ENCODE peak calls at places on chromosome 5, in five cellular contexts. T is SJSA1, U is WERI-Rb-1, P is thoracic aorta, B is mesendoderm. V is an unnamed sample.

GRCh38 chr5:159096555-159097460 is 2.9 kb downstream of the EBF1 start:
- DNase-seq in T (no peak), U (no peak), P (no peak), B (peak; percentile 47), V (no peak)

GRCh38 chr5:149024477-149024876 is 38.4 kb downstream of the SH3TC2 start:
- DNase-seq in T (no peak), U (no peak), P (no peak), B (no peak), V (no peak)

GRCh38 chr5:113054899-113055298 is 78.3 kb downstream of the DCP2 start:
- DNase-seq in T (no peak), U (no peak), P (no peak), B (no peak), V (no peak)

GRCh38 chr5:123089572-123089970 is 530 bp downstream of the PRDM6 start:
- DNase-seq in T (peak; percentile 80), U (peak; percentile 23), P (no peak), B (peak; percentile 71), V (no peak)

GRCh38 chr5:157582731-157583580 is 7.4 kb upstream of the ADAM19 start:
- DNase-seq in T (no peak), U (no peak), P (no peak), B (no peak), V (no peak)

GRCh38 chr5:32233220-32233695 is 59.1 kb upstream of the GOLPH3 start:
- DNase-seq in T (no peak), U (no peak), P (no peak), B (no peak), V (peak; percentile 34)

GRCh38 chr5:11780641-11781345 is 123.5 kb downstream of the CTNND2 start:
- DNase-seq in T (no peak), U (no peak), P (no peak), B (no peak), V (no peak)

GRCh38 chr5:19734706-19735240 is 253.2 kb downstream of the CDH18 start:
- DNase-seq in T (no peak), U (no peak), P (no peak), B (peak; percentile 11), V (no peak)

GRCh38 chr5:82330506-82330905 is 52.4 kb upstream of the RPS23 start:
- DNase-seq in T (no peak), U (no peak), P (no peak), B (no peak), V (no peak)

GRCh38 chr5:42840279-42840678 is 28.6 kb upstream of the SELENOP start:
- DNase-seq in T (no peak), U (no peak), P (peak; percentile 4), B (no peak), V (no peak)

GRCh38 chr5:57862471-57863282 is 380.1 kb upstream of the ACTBL2 start:
- DNase-seq in T (no peak), U (no peak), P (no peak), B (peak; percentile 55), V (no peak)

GRCh38 chr5:172646716-172647285 is 5.7 kb downstream of the NEURL1B start:
- DNase-seq in T (no peak), U (peak; percentile 54), P (no peak), B (peak; percentile 78), V (peak; percentile 53)

GRCh38 chr5:143887302-143887638 is 75.3 kb downstream of the HMHB1 start:
- DNase-seq in T (peak; percentile 60), U (no peak), P (peak; percentile 7), B (no peak), V (no peak)

GRCh38 chr5:150513375-150514309 is 5.7 kb downstream of the NDST1 start:
- DNase-seq in T (no peak), U (no peak), P (no peak), B (peak; percentile 74), V (no peak)

GRCh38 chr5:3091040-3091774 is 339.7 kb upstream of the IRX2 start:
- DNase-seq in T (no peak), U (no peak), P (no peak), B (no peak), V (no peak)

GRCh38 chr5:74242516-74242915 is 398.0 kb downstream of the ENC1 start:
- DNase-seq in T (no peak), U (no peak), P (no peak), B (no peak), V (no peak)

GRCh38 chr5:154646841-154647759 is 108.1 kb upstream of the LARP1 start:
- DNase-seq in T (no peak), U (peak; percentile 90), P (no peak), B (peak; percentile 89), V (peak; percentile 82)

GRCh38 chr5:119340597-119341218 is 15.1 kb upstream of the TNFAIP8 start:
- DNase-seq in T (no peak), U (no peak), P (no peak), B (no peak), V (no peak)

GRCh38 chr5:133287500-133287899 is 235.7 kb downstream of the HSPA4 start:
- DNase-seq in T (peak; percentile 46), U (peak; percentile 75), P (no peak), B (peak; percentile 38), V (peak; percentile 84)

GRCh38 chr5:178527458-178528307 is 62.5 kb downstream of the COL23A1 start:
- DNase-seq in T (no peak), U (no peak), P (no peak), B (no peak), V (no peak)

GRCh38 chr5:169795311-169795710 is 158.2 kb downstream of the DOCK2 start:
- DNase-seq in T (no peak), U (no peak), P (no peak), B (no peak), V (no peak)

GRCh38 chr5:42756630-42757601 is at the start of gene CCDC152:
- DNase-seq in T (no peak), U (no peak), P (no peak), B (peak; percentile 72), V (peak; percentile 23)

GRCh38 chr5:31492824-31493223 is 39.1 kb downstream of the DROSHA start:
- DNase-seq in T (no peak), U (no peak), P (no peak), B (peak; percentile 69), V (no peak)

GRCh38 chr5:915946-916345 is 23.3 kb downstream of the TRIP13 start:
- DNase-seq in T (no peak), U (no peak), P (no peak), B (no peak), V (no peak)

GRCh38 chr5:912356-913091 is 19.8 kb downstream of the TRIP13 start:
- DNase-seq in T (peak; percentile 100), U (no peak), P (no peak), B (peak; percentile 70), V (no peak)

GRCh38 chr5:914612-915011 is 21.9 kb downstream of the TRIP13 start:
- DNase-seq in T (no peak), U (no peak), P (no peak), B (no peak), V (no peak)

GRCh38 chr5:916441-917293 is 24.0 kb downstream of the TRIP13 start:
- DNase-seq in T (no peak), U (peak; percentile 75), P (no peak), B (no peak), V (no peak)

GRCh38 chr5:914174-914573 is 21.5 kb downstream of the TRIP13 start:
- DNase-seq in T (no peak), U (no peak), P (no peak), B (no peak), V (no peak)
- H3K36me3 ChIP-seq in T (peaks cover 65% of the 10 kb centered on the region), U (peaks cover 43% of the 10 kb centered on the region), P (no peaks in the 10 kb centered on the region), B (peaks cover 21% of the 10 kb centered on the region), V (no peaks in the 10 kb centered on the region)

DNA sequence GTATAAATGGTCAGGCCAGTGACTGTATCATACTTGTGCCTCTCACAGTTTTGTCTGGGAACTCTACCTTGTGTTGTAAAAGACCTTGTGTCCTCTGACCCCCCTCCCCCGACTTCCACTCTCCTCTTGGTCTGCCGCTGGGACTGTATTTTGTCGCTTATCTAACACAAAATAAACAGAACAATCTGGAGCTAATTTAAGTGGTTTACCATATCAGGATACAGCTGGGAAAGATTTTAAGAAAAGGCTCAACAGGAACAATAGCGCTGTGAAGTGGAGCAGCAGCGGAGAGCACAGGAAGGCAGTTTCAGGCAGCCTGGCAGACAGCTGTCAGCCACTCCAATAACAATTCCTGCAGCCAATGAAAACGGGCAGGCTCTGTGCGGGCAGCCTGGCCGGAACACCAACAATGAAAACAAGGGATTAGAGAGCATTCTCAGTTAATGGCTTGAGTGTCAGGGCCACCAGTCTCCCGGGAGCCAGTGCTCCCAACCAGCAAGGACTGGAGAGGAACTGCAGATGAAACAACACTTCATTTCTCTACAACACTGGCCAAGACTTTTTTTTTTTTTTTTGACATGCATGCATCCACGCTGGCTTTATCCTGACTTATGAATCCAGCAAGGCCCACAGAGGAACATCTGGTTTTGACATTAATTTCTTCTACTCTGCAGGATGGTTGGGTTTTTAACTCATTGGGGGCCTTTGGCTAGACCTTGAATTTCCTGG is 76.8 kb downstream of the ARSB start:
- DNase-seq in T (peak; percentile 93), U (peak; percentile 80), P (no peak), B (peak; percentile 90), V (peak; percentile 67)
- H3K4me3 ChIP-seq in T (no peak overlapping the region), U (peak overlapping the region; percentile 18), P (peak overlapping the region; percentile 48), B (no peak overlapping the region), V (no peak overlapping the region)

DNA sequence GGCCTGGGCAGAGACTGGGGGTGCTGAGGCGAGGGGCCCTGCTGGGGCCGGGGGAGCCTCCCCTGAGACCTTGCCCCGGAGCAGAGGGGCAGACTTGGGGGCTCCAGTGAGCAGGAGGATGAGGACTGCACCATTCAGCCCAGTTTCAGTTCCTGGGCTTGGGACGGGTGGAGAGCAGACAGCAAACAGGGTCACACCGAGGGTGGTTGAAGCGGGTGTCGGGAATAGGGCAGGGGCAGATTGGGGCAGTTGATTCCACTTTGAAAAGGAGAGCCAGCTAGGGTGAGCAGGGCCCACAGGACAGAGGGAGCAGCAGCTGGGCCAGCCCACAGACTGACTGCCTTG is 4.5 kb downstream of the GRK6 start:
- DNase-seq in T (no peak), U (no peak), P (no peak), B (no peak), V (no peak)
- H3K36me3 ChIP-seq in T (peaks cover 78% of the 10 kb centered on the region), U (peaks cover 3% of the 10 kb centered on the region), P (peaks cover 37% of the 10 kb centered on the region), B (no peaks in the 10 kb centered on the region), V (peaks cover 5% of the 10 kb centered on the region)

GRCh38 chr5:115842952-115843351 is 1.2 kb downstream of the AP3S1 start:
- DNase-seq in T (no peak), U (no peak), P (no peak), B (no peak), V (no peak)
- H3K4me3 ChIP-seq in T (peak overlapping the region; percentile 94), U (peak overlapping the region; percentile 72), P (peak overlapping the region; percentile 92), B (no peak overlapping the region), V (no peak overlapping the region)